ENCODE peak calls at places on chromosomes 12 and 14, in six cellular contexts. D is colonic mucosa, I is epithelial cell of prostate, E is RWPE1, S is hepatocyte, O is tibial nerve. A is an unnamed sample.

GRCh38 chr14:42000450-42000849 is 393.8 kb downstream of the LRFN5 start:
- DNase-seq in S (no peak), O (no peak), E (no peak), I (no peak), D (no peak), A (no peak)

GRCh38 chr12:63915105-63915830 is 70.8 kb downstream of the SRGAP1 start:
- DNase-seq in O (no peak), E (peak), D (no peak), S (no peak), I (no peak), A (no peak)

GRCh38 chr12:124938066-124938465 is 23.6 kb upstream of the UBC start:
- DNase-seq in I (no peak), O (no peak), E (no peak), D (no peak), S (no peak), A (no peak)

GRCh38 chr12:130139541-130139940 is 22.7 kb upstream of the FZD10 start:
- DNase-seq in I (no peak), O (no peak), S (no peak), D (no peak), E (no peak), A (no peak)

GRCh38 chr14:84399296-84399910 is 1130.5 kb upstream of the FLRT2 start:
- DNase-seq in D (no peak), S (no peak), O (no peak), E (no peak), I (no peak), A (no peak)

GRCh38 chr12:111927346-111927745 is 85.3 kb downstream of the MAPKAPK5 start:
- DNase-seq in O (no peak), E (no peak), I (no peak), D (no peak), S (no peak), A (no peak)

GRCh38 chr12:32695787-32696186 is 16.7 kb downstream of the DNM1L start:
- DNase-seq in O (no peak), I (no peak), D (no peak), S (no peak), E (no peak), A (no peak)

GRCh38 chr14:77584809-77585208 is 31.6 kb downstream of the SPTLC2 start:
- DNase-seq in I (no peak), E (no peak), S (no peak), O (no peak), D (no peak), A (no peak)

GRCh38 chr12:57844725-57845477 is 1.6 kb downstream of the CTDSP2 start:
- DNase-seq in D (peak), S (peak), O (peak), E (peak), I (no peak), A (peak)

GRCh38 chr12:122356192-122356635 is 66.3 kb downstream of the CLIP1 start:
- DNase-seq in D (peak), I (no peak), E (peak), O (peak), S (peak), A (peak)

GRCh38 chr12:24838531-24838950 is 110.4 kb downstream of the BCAT1 start:
- DNase-seq in D (peak), S (peak), E (no peak), I (no peak), O (peak), A (peak)

GRCh38 chr12:24902521-24903304 is 46.2 kb downstream of the BCAT1 start:
- DNase-seq in O (no peak), I (no peak), S (peak), D (no peak), E (no peak), A (no peak)

GRCh38 chr14:94129111-94129757 is at the start of gene IFI27L2:
- DNase-seq in O (peak), E (peak), I (no peak), S (peak), D (peak), A (peak)
- H3K27ac ChIP-seq in O (peak), E (peak), I (peak), S (peak), D (peak), A (peak)

GRCh38 chr14:72546359-72547035 is 347.4 kb downstream of the DPF3 start:
- DNase-seq in I (no peak), D (no peak), S (no peak), O (no peak), E (no peak), A (no peak)

GRCh38 chr14:72547999-72548398 is 345.9 kb downstream of the DPF3 start:
- DNase-seq in E (no peak), D (no peak), I (no peak), S (no peak), O (no peak), A (no peak)

GRCh38 chr14:72543325-72543724 is 350.6 kb downstream of the DPF3 start:
- DNase-seq in E (no peak), S (no peak), D (no peak), O (no peak), I (no peak), A (no peak)

GRCh38 chr14:72544615-72545387 is 349.1 kb downstream of the DPF3 start:
- DNase-seq in S (no peak), O (no peak), D (no peak), E (no peak), I (no peak), A (no peak)

GRCh38 chr14:72545411-72546311 is 348.2 kb downstream of the DPF3 start:
- DNase-seq in I (no peak), S (no peak), D (no peak), E (peak), O (no peak), A (no peak)
- H3K27ac ChIP-seq in I (no peak), S (no peak), D (no peak), E (peak), O (no peak), A (peak)

GRCh38 chr14:22898302-22898894 is 15.4 kb downstream of the REM2 start:
- DNase-seq in D (no peak), I (no peak), E (peak), S (no peak), O (no peak), A (peak)
- H3K27ac ChIP-seq in D (no peak), I (peak), E (no peak), S (peak), O (no peak), A (peak)

GRCh38 chr12:80032967-80033366 is 66.4 kb upstream of the OTOGL start:
- DNase-seq in O (no peak), D (no peak), I (no peak), S (no peak), E (no peak), A (no peak)
- H3K27ac ChIP-seq in O (no peak), D (no peak), I (no peak), S (no peak), E (no peak), A (peak)

GRCh38 chr12:118360785-118361404 is 11.8 kb downstream of the TAOK3 start:
- DNase-seq in S (no peak), O (no peak), E (peak), D (no peak), I (no peak), A (no peak)
- H3K27ac ChIP-seq in S (no peak), O (no peak), E (peak), D (no peak), I (peak), A (no peak)

GRCh38 chr14:61609143-61609851 is 86.0 kb upstream of the HIF1A start:
- DNase-seq in D (no peak), I (no peak), O (no peak), E (no peak), S (no peak), A (no peak)

GRCh38 chr14:61611880-61612630 is 83.3 kb upstream of the HIF1A start:
- DNase-seq in D (no peak), O (no peak), I (no peak), S (no peak), E (no peak), A (no peak)

GRCh38 chr14:61608245-61609142 is 86.8 kb upstream of the HIF1A start:
- DNase-seq in I (no peak), E (no peak), D (no peak), O (no peak), S (no peak), A (no peak)

GRCh38 chr14:61609885-61610284 is 85.4 kb upstream of the HIF1A start:
- DNase-seq in D (no peak), O (no peak), E (no peak), S (no peak), I (no peak), A (no peak)

GRCh38 chr14:61610900-61611299 is 84.4 kb upstream of the HIF1A start:
- DNase-seq in S (no peak), I (no peak), E (no peak), D (no peak), O (no peak), A (no peak)
- H3K27ac ChIP-seq in S (peak), I (no peak), E (no peak), D (no peak), O (no peak), A (no peak)

DNA sequence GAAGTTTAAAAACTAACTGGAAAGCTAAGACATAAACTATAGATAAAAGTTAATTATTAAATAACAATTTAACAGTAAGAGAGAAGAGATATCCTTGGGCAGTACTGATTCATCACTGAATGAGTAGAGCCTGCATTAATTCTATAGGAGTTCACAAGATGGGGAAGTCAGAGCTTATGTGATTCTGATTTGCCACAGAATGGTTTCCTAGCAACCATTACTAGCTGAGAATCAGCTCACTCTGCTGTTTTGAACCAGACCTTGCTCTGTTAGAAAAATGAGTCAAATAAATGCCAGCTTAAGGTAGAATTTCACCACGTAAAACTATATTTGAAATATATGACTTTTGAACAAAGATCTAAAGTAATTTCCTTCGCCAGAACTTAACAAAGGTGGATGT is 433.9 kb downstream of the FUT8 start:
- DNase-seq in O (no peak), D (no peak), E (no peak), S (no peak), I (no peak), A (no peak)
- H3K27ac ChIP-seq in O (no peak), D (peak), E (no peak), S (no peak), I (no peak), A (no peak)

DNA sequence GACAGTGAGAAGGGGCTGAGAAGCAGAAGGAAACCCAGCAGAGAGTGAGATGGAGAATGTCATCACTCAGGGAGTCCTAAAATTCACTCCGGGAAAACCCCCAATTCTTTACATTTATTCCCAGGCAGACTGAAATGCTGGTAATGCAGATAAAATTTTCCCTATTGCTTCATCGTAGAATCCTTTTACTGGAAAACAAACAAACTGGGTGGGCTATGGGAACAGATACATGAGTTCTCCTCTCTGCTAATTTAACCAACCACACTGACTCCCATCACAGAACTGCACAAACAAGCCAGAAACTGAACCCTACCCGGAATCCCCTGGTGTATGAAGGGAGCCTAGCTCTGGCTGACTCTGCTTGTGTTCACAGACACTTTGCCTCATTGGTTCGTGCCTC is 20.9 kb downstream of the HEBP1 start:
- DNase-seq in D (no peak), O (no peak), E (no peak), I (no peak), S (peak), A (no peak)
- H3K27ac ChIP-seq in D (no peak), O (no peak), E (peak), I (peak), S (peak), A (peak)